ENCODE peak calls at places on chromosomes 16 and 17, in nine cellular contexts. D is A172, R is ureter, A is NCI-H345, Z is osteoblast, C is left colon, K is fibroblast of lung, S is HCEC 1CT, H is astrocyte of the cerebellum. X is an unnamed sample.

GRCh38 chr16:84243732-84244131 is 3.9 kb upstream of the KCNG4 start:
- DNase-seq in D (no peak), R (no peak), C (no peak), Z (peak; percentile 32), H (no peak), K (no peak), A (no peak), S (no peak), X (no peak)

GRCh38 chr17:42817866-42818265 is 6.2 kb downstream of the BECN1 start:
- DNase-seq in H (no peak), R (no peak), D (no peak), S (peak; percentile 75), A (no peak), Z (peak; percentile 8), K (peak; percentile 83), C (no peak), X (no peak)

GRCh38 chr17:37512442-37513070 is 22.9 kb downstream of the DUSP14 start:
- DNase-seq in H (no peak), S (no peak), A (no peak), K (no peak), C (no peak), D (no peak), Z (no peak), R (no peak), X (no peak)

GRCh38 chr17:28716740-28717577 is 709 bp downstream of the RAB34 start:
- DNase-seq in H (no peak), S (peak; percentile 47), D (no peak), K (peak; percentile 48), C (peak; percentile 39), Z (peak; percentile 86), R (no peak), A (no peak), X (peak; percentile 80)

GRCh38 chr16:21277045-21277926 is 804 bp downstream of the CRYM start:
- DNase-seq in H (no peak), K (no peak), A (no peak), S (no peak), R (peak; percentile 38), Z (peak; percentile 46), C (no peak), D (no peak), X (no peak)

GRCh38 chr17:16872351-16872751 is 99.6 kb downstream of the TNFRSF13B start:
- DNase-seq in D (no peak), H (no peak), C (no peak), A (no peak), R (no peak), K (peak; percentile 5), Z (no peak), S (no peak), X (peak; percentile 71)

GRCh38 chr17:20095366-20096080 is 86.4 kb downstream of the SPECC1 start:
- DNase-seq in D (peak; percentile 24), A (peak; percentile 33), C (peak; percentile 32), H (no peak), Z (peak; percentile 71), S (no peak), R (peak; percentile 63), K (peak; percentile 44), X (peak; percentile 90)

GRCh38 chr17:30091771-30092170 is 24.8 kb upstream of the NSRP1 start:
- DNase-seq in A (no peak), S (peak; percentile 71), Z (peak; percentile 77), C (no peak), K (peak; percentile 94), H (peak; percentile 59), R (no peak), D (peak; percentile 85), X (peak; percentile 59)

GRCh38 chr17:80743181-80743771 is 198.6 kb downstream of the RPTOR start:
- DNase-seq in S (no peak), D (no peak), R (no peak), Z (no peak), K (peak; percentile 49), H (no peak), A (no peak), C (no peak), X (no peak)

GRCh38 chr17:76585048-76585648 is 512 bp downstream of the ST6GALNAC2 start:
- DNase-seq in R (no peak), K (peak; percentile 36), D (no peak), C (peak; percentile 49), A (peak; percentile 47), H (no peak), Z (peak; percentile 92), S (peak; percentile 16), X (peak; percentile 76)

X was measured in islet precursor cell.